ENCODE peak calls at places on chromosomes 11 and 22, in six cellular contexts. One of them, this sample, is unnamed.

GRCh38 chr11:18361154-18361553 is 33.2 kb upstream of the LDHA start:
- DNase-seq in HepG2: no peak
- DNase-seq in HCT116: no peak
- DNase-seq in SK-N-SH: no peak
- DNase-seq in Panc1: no peak
- DNase-seq in H1: no peak
- DNase-seq in this sample: no peak

GRCh38 chr11:16669799-16670415 is 68.5 kb upstream of the C11orf58 start:
- DNase-seq in HepG2: peak
- DNase-seq in HCT116: peak
- DNase-seq in SK-N-SH: no peak
- DNase-seq in Panc1: no peak
- DNase-seq in H1: peak
- DNase-seq in this sample: no peak

GRCh38 chr11:60349990-60350389 is 22.9 kb downstream of the MS4A6E start:
- DNase-seq in HepG2: no peak
- DNase-seq in HCT116: no peak
- DNase-seq in SK-N-SH: no peak
- DNase-seq in Panc1: no peak
- DNase-seq in H1: no peak
- DNase-seq in this sample: no peak

GRCh38 chr11:60831501-60832079 is 10.3 kb upstream of the CCDC86 start:
- DNase-seq in HepG2: no peak
- DNase-seq in HCT116: no peak
- DNase-seq in SK-N-SH: peak
- DNase-seq in Panc1: no peak
- DNase-seq in H1: no peak
- DNase-seq in this sample: no peak

GRCh38 chr11:17607083-17607429 is 60.0 kb downstream of the OTOG start:
- DNase-seq in HepG2: no peak
- DNase-seq in HCT116: no peak
- DNase-seq in SK-N-SH: no peak
- DNase-seq in Panc1: no peak
- DNase-seq in H1: no peak
- DNase-seq in this sample: no peak

GRCh38 chr11:86869966-86870570 is 69.7 kb downstream of the PRSS23 start:
- DNase-seq in HepG2: peak
- DNase-seq in HCT116: peak
- DNase-seq in SK-N-SH: peak
- DNase-seq in Panc1: peak
- DNase-seq in H1: peak
- DNase-seq in this sample: peak

GRCh38 chr11:32210601-32211000 is 119.7 kb downstream of the RCN1 start:
- DNase-seq in HepG2: no peak
- DNase-seq in HCT116: no peak
- DNase-seq in SK-N-SH: no peak
- DNase-seq in Panc1: no peak
- DNase-seq in H1: no peak
- DNase-seq in this sample: no peak

GRCh38 chr11:36540998-36541397 is 26.8 kb upstream of the RAG1 start:
- DNase-seq in HepG2: peak
- DNase-seq in HCT116: peak
- DNase-seq in SK-N-SH: peak
- DNase-seq in Panc1: peak
- DNase-seq in H1: peak
- DNase-seq in this sample: peak

GRCh38 chr11:132471491-132471890 is 1060.8 kb downstream of the OPCML start:
- DNase-seq in HepG2: no peak
- DNase-seq in HCT116: no peak
- DNase-seq in SK-N-SH: no peak
- DNase-seq in Panc1: no peak
- DNase-seq in H1: no peak
- DNase-seq in this sample: no peak

GRCh38 chr11:47980093-47980906 is at the start of gene PTPRJ:
- DNase-seq in HepG2: no peak
- DNase-seq in HCT116: no peak
- DNase-seq in SK-N-SH: peak
- DNase-seq in Panc1: no peak
- DNase-seq in H1: no peak
- DNase-seq in this sample: peak

GRCh38 chr22:38305481-38306448 is 11.5 kb downstream of the CSNK1E start:
- DNase-seq in HepG2: no peak
- DNase-seq in HCT116: no peak
- DNase-seq in SK-N-SH: no peak
- DNase-seq in Panc1: no peak
- DNase-seq in H1: no peak
- DNase-seq in this sample: no peak

GRCh38 chr11:1826552-1827094 is 8.2 kb upstream of the SYT8 start:
- DNase-seq in HepG2: peak
- DNase-seq in HCT116: no peak
- DNase-seq in SK-N-SH: peak
- DNase-seq in Panc1: no peak
- DNase-seq in H1: no peak
- DNase-seq in this sample: peak

GRCh38 chr11:62732830-62733229 is 4.5 kb downstream of the TTC9C start:
- DNase-seq in HepG2: peak
- DNase-seq in HCT116: no peak
- DNase-seq in SK-N-SH: no peak
- DNase-seq in Panc1: no peak
- DNase-seq in H1: no peak
- DNase-seq in this sample: no peak

GRCh38 chr11:8732276-8732675 is 49.7 kb downstream of the RPL27A start:
- DNase-seq in HepG2: no peak
- DNase-seq in HCT116: no peak
- DNase-seq in SK-N-SH: no peak
- DNase-seq in Panc1: no peak
- DNase-seq in H1: no peak
- DNase-seq in this sample: no peak

GRCh38 chr11:2443406-2443805 is 908 bp downstream of the TRPM5 start:
- DNase-seq in HepG2: no peak
- DNase-seq in HCT116: no peak
- DNase-seq in SK-N-SH: no peak
- DNase-seq in Panc1: no peak
- DNase-seq in H1: no peak
- DNase-seq in this sample: no peak

GRCh38 chr11:10898003-10898762 is 40.3 kb upstream of the ZBED5 start:
- DNase-seq in HepG2: no peak
- DNase-seq in HCT116: no peak
- DNase-seq in SK-N-SH: no peak
- DNase-seq in Panc1: no peak
- DNase-seq in H1: no peak
- DNase-seq in this sample: no peak

DNA sequence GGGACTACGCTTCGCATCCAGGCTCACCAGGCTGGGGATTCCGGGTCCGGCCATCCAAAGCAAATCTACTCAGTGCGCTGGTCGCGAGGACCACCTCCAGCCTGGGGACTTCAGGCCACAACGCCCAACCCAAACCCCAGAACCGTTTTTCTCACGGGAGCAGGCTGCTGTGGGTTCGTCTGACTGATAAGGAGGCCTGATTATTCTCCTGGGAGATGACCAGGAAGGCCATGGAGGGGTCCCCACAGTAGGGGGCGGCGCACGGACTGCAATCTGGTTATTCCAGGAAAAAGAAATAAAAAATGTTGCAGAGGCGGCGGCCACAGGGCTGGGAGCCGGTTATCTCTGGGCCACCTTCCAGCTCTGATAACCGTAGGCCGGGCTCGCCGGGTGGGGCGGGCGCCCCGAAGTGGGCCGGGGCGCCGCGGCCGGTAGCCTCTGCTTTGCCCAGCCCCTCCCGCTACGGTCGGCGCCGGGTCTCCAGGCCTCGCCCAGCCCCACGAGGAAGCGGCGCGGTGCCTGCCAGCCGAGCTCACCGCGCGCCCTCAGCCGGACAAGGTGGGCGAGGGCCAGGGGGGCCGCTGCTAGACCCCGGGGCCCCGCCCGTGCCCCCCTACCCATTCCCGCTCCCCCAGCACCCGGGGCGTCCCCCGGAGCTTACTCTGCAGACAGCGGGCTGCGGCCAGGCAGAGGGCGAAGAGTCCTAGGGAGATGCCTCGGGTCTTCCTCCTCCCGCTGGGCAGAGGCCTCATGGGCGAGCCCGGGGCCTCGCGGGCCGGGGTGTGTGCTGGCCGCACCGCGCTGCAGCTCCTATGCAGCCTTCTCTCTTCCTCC is 450 bp downstream of the VSTM5 start:
- DNase-seq in HepG2: no peak
- DNase-seq in HCT116: no peak
- DNase-seq in SK-N-SH: peak
- DNase-seq in Panc1: no peak
- DNase-seq in H1: no peak
- DNase-seq in this sample: peak
- TF ChIP-seq CTCF in HepG2: no peak
- TF ChIP-seq CTCF in HCT116: no peak
- TF ChIP-seq CTCF in SK-N-SH: no peak
- TF ChIP-seq CTCF in Panc1: no peak
- TF ChIP-seq CTCF in H1: no peak
- TF ChIP-seq CTCF in this sample: no peak

GRCh38 chr22:30340911-30341685 is 14.4 kb upstream of the TBC1D10A start:
- DNase-seq in HepG2: no peak
- DNase-seq in HCT116: no peak
- DNase-seq in SK-N-SH: no peak
- DNase-seq in Panc1: no peak
- DNase-seq in H1: no peak
- DNase-seq in this sample: no peak
- TF ChIP-seq SIN3A in HepG2: no peak
- TF ChIP-seq SIN3A in HCT116: no peak
- TF ChIP-seq SIN3A in SK-N-SH: no peak
- TF ChIP-seq SIN3A in Panc1: no peak
- TF ChIP-seq SIN3A in H1: no peak
- TF ChIP-seq SIN3A in this sample: no peak

GRCh38 chr11:35486934-35487333 is 38.5 kb downstream of the PAMR1 start:
- DNase-seq in HepG2: no peak
- DNase-seq in HCT116: no peak
- DNase-seq in SK-N-SH: no peak
- DNase-seq in Panc1: no peak
- DNase-seq in H1: no peak
- DNase-seq in this sample: no peak

GRCh38 chr11:35485656-35486318 is 39.6 kb downstream of the PAMR1 start:
- DNase-seq in HepG2: peak
- DNase-seq in HCT116: peak
- DNase-seq in SK-N-SH: peak
- DNase-seq in Panc1: peak
- DNase-seq in H1: peak
- DNase-seq in this sample: peak

GRCh38 chr11:35487532-35488078 is 37.8 kb downstream of the PAMR1 start:
- DNase-seq in HepG2: peak
- DNase-seq in HCT116: peak
- DNase-seq in SK-N-SH: peak
- DNase-seq in Panc1: no peak
- DNase-seq in H1: peak
- DNase-seq in this sample: peak

GRCh38 chr11:35488117-35488516 is 37.3 kb downstream of the PAMR1 start:
- DNase-seq in HepG2: no peak
- DNase-seq in HCT116: no peak
- DNase-seq in SK-N-SH: no peak
- DNase-seq in Panc1: no peak
- DNase-seq in H1: no peak
- DNase-seq in this sample: no peak

GRCh38 chr11:35486446-35486845 is 39.0 kb downstream of the PAMR1 start:
- DNase-seq in HepG2: no peak
- DNase-seq in HCT116: peak
- DNase-seq in SK-N-SH: no peak
- DNase-seq in Panc1: no peak
- DNase-seq in H1: no peak
- DNase-seq in this sample: no peak
- TF ChIP-seq CTCF in HepG2: no peak
- TF ChIP-seq CTCF in HCT116: no peak
- TF ChIP-seq CTCF in SK-N-SH: peak
- TF ChIP-seq CTCF in Panc1: no peak
- TF ChIP-seq CTCF in H1: peak
- TF ChIP-seq CTCF in this sample: no peak

GRCh38 chr11:129383060-129383459 is 7.4 kb downstream of the BARX2 start:
- DNase-seq in HepG2: no peak
- DNase-seq in HCT116: no peak
- DNase-seq in SK-N-SH: no peak
- DNase-seq in Panc1: no peak
- DNase-seq in H1: no peak
- DNase-seq in this sample: no peak

GRCh38 chr11:129376658-129377341 is 1.2 kb downstream of the BARX2 start:
- DNase-seq in HepG2: no peak
- DNase-seq in HCT116: no peak
- DNase-seq in SK-N-SH: no peak
- DNase-seq in Panc1: no peak
- DNase-seq in H1: no peak
- DNase-seq in this sample: no peak

GRCh38 chr11:129382583-129382982 is 6.9 kb downstream of the BARX2 start:
- DNase-seq in HepG2: no peak
- DNase-seq in HCT116: no peak
- DNase-seq in SK-N-SH: no peak
- DNase-seq in Panc1: no peak
- DNase-seq in H1: no peak
- DNase-seq in this sample: no peak

GRCh38 chr11:129377739-129378138 is 2.1 kb downstream of the BARX2 start:
- DNase-seq in HepG2: no peak
- DNase-seq in HCT116: no peak
- DNase-seq in SK-N-SH: no peak
- DNase-seq in Panc1: no peak
- DNase-seq in H1: no peak
- DNase-seq in this sample: no peak

GRCh38 chr11:129380413-129380812 is 4.8 kb downstream of the BARX2 start:
- DNase-seq in HepG2: no peak
- DNase-seq in HCT116: no peak
- DNase-seq in SK-N-SH: no peak
- DNase-seq in Panc1: no peak
- DNase-seq in H1: no peak
- DNase-seq in this sample: no peak
- TF ChIP-seq SIN3A in HepG2: no peak
- TF ChIP-seq SIN3A in HCT116: no peak
- TF ChIP-seq SIN3A in SK-N-SH: no peak
- TF ChIP-seq SIN3A in Panc1: no peak
- TF ChIP-seq SIN3A in H1: no peak
- TF ChIP-seq SIN3A in this sample: no peak

DNA sequence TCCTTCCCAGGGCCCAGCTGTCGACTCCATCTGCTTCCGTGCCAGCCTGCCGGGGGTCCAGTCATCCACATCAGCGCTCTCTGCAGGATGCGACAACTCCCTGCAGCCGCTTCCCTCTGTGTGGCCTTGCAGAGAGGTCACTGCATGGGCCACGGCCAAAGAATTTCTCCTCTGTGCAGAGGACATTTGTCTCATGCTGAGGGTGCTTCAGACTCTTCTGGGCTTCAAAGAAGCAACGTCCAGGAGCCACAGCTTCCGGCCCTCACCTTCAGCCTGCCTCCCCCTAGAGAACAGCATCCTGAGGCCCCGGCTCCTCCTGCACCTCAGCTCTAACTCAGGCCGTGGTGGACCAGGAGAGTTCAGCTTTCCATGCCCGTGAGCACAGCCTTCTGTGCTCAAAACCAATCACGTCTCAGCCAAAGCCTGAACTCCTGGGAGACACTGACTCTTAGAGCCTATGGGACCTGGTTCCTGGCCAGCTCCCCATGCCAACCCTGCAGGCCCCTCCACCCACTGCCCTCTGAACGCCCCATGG is 258.9 kb downstream of the BRD1 start:
- DNase-seq in HepG2: no peak
- DNase-seq in HCT116: no peak
- DNase-seq in SK-N-SH: no peak
- DNase-seq in Panc1: no peak
- DNase-seq in H1: no peak
- DNase-seq in this sample: no peak
- TF ChIP-seq CTCF in HepG2: no peak
- TF ChIP-seq CTCF in HCT116: no peak
- TF ChIP-seq CTCF in SK-N-SH: no peak
- TF ChIP-seq CTCF in Panc1: no peak
- TF ChIP-seq CTCF in H1: peak
- TF ChIP-seq CTCF in this sample: no peak

This sample was measured in K562.